ENCODE peak calls at places on chromosomes 16 and 17, in five cellular contexts. I is stimulated activated CD4-positive, alpha-beta T cell treated with anti-CD3 and anti-CD28 coated beads, Interleukin-15, amount 100 ng/mL, for 1 hour; U is MCF 10A; F is activated naive CD4-positive, alpha-beta T cell treated with anti-CD3 and anti-CD28 coated beads, Interleukin-2, amount 10 ng/mL, durations not matched to agents 7 days and 5 days; D is A549. G is an unnamed sample.

GRCh38 chr17:44781553-44782348 is 23.0 kb downstream of the ADAM11 start:
- DNase-seq in D (no peak), F (no peak), I (no peak), U (no peak), G (no peak)

GRCh38 chr17:75856062-75856681 is 1.0 kb upstream of the WBP2 start:
- DNase-seq in F (no peak), D (peak), I (no peak), U (no peak), G (no peak)

GRCh38 chr17:9768381-9768934 is 22.9 kb downstream of the DHRS7C start:
- DNase-seq in I (no peak), D (peak), F (no peak), U (peak), G (peak)

GRCh38 chr17:40290629-40291296 is 3.1 kb downstream of the CDC6 start:
- DNase-seq in U (peak), D (peak), F (peak), I (no peak), G (peak)

GRCh38 chr16:2471016-2471652 is at the start of gene NTN3:
- DNase-seq in D (no peak), F (no peak), I (no peak), U (no peak), G (no peak)

GRCh38 chr17:32831627-32832243 is 45.2 kb downstream of the MYO1D start:
- DNase-seq in D (no peak), U (no peak), I (no peak), F (no peak), G (no peak)

GRCh38 chr17:77881545-77881944 is 77.0 kb upstream of the TNRC6C start:
- DNase-seq in I (peak), F (peak), U (peak), D (no peak), G (peak)

GRCh38 chr17:49107211-49107557 is 25.4 kb upstream of the B4GALNT2 start:
- DNase-seq in I (no peak), D (no peak), F (no peak), U (no peak), G (no peak)

GRCh38 chr17:38705523-38705802 is 390 bp downstream of the MLLT6 start:
- DNase-seq in D (no peak), I (no peak), F (no peak), U (no peak), G (no peak)

GRCh38 chr16:67518676-67519075 is 10.0 kb upstream of the RIPOR1 start:
- DNase-seq in U (no peak), F (no peak), I (no peak), D (no peak), G (no peak)

GRCh38 chr16:61858996-61859395 is 177.2 kb downstream of the CDH8 start:
- DNase-seq in F (no peak), U (peak), D (peak), I (no peak), G (no peak)

GRCh38 chr16:17266606-17267313 is 204.0 kb downstream of the XYLT1 start:
- DNase-seq in F (no peak), D (no peak), U (no peak), I (no peak), G (no peak)

G was measured in NCI-H460.